ENCODE peak calls at places on chromosomes 12 and 14, in six cellular contexts. R, U, T, J, N and I are unnamed samples.

GRCh38 chr14:80003138-80003537 is 208.2 kb downstream of the DIO2 start:
- DNase-seq in R (peak; percentile 7), N (no peak), U (no peak), T (peak; percentile 79), J (no peak), I (no peak)

GRCh38 chr14:56131865-56132830 is 13.9 kb downstream of the PELI2 start:
- DNase-seq in J (no peak), U (no peak), T (no peak), R (no peak), N (no peak), I (no peak)

GRCh38 chr12:79934309-79935020 is 432 bp downstream of the PPP1R12A start:
- DNase-seq in J (no peak), U (peak; percentile 77), T (peak; percentile 17), R (peak; percentile 74), N (peak; percentile 28), I (peak; percentile 44)

GRCh38 chr12:1083086-1083887 is 92.3 kb downstream of the ERC1 start:
- DNase-seq in T (no peak), R (no peak), N (no peak), J (no peak), U (peak; percentile 17), I (no peak)

GRCh38 chr12:51403744-51404143 is 12.5 kb upstream of the GALNT6 start:
- DNase-seq in R (no peak), T (no peak), U (no peak), J (no peak), N (no peak), I (no peak)

GRCh38 chr14:89866458-89866857 is 88.1 kb downstream of the EFCAB11 start:
- DNase-seq in T (no peak), R (no peak), U (no peak), N (no peak), J (no peak), I (no peak)

GRCh38 chr12:484096-484495 is 24.4 kb downstream of the B4GALNT3 start:
- DNase-seq in T (no peak), R (no peak), N (no peak), U (no peak), J (no peak), I (no peak)

GRCh38 chr14:82604819-82605218 is 1071.2 kb upstream of the SEL1L start:
- DNase-seq in N (no peak), U (no peak), T (no peak), R (no peak), J (no peak), I (no peak)

GRCh38 chr12:102365365-102365764 is 115.0 kb downstream of the IGF1 start:
- DNase-seq in R (no peak), T (no peak), J (no peak), N (no peak), U (no peak), I (no peak)

GRCh38 chr12:61915420-61915819 is 344.8 kb upstream of the USP15 start:
- DNase-seq in U (no peak), T (peak; percentile 9), J (no peak), N (no peak), R (peak; percentile 8), I (no peak)
- TF ChIP-seq CTCF in U (no peak), T (no peak), J (no peak), N (no peak), R (no peak), I (no peak)

DNA sequence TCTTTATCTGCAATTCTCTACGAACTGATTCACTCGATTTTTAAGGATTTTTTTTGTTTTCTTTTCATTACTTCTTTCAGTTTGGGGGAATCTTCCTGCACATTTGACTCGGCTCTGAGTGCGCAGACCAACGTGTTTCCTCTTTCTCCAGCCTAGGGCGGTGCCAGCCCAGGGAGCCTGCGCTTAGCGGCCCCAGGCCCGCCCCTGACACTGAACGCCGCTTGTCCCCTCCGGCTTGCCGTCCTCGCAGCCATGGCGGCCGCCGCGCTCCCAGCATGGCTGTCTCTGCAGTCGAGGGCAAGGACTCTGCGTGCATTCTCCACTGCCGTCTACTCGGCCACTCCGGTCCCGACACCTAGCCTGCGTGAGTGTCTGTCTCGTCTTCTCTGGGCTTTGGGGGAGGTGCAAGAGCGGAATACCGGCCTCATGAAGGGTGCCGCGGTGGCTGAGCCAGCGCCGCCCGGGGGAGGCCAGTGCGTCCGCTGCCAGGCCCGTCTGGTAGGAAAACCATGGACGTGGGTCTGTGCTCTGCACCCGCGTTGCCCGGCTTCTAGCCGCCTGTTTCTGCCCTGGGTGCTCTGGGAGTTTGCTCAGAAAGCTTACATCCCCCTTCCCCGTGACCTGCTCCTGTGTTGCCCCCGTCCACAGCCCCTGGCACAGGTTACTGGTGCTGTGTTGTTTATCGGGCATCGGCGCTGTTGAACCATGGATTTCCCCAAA is at the start of gene MRPS35:
- DNase-seq in R (peak; percentile 95), N (peak; percentile 79), T (peak; percentile 72), U (peak; percentile 92), J (peak; percentile 75), I (peak; percentile 95)
- TF ChIP-seq CTCF in R (peak; percentile 9), N (no peak), T (peak; percentile 41), U (no peak), J (no peak), I (no peak)

GRCh38 chr12:7092229-7092985 is at the start of gene C1R:
- DNase-seq in T (peak; percentile 48), U (peak; percentile 58), J (no peak), N (peak; percentile 72), R (peak; percentile 84), I (peak; percentile 65)
- TF ChIP-seq CTCF in T (peak; percentile 86), U (peak; percentile 88), J (peak; percentile 92), N (peak; percentile 37), R (peak; percentile 93), I (peak; percentile 85)

GRCh38 chr14:73862480-73862879 is 10.8 kb downstream of the PTGR2 start:
- DNase-seq in U (no peak), J (no peak), T (no peak), N (no peak), R (no peak), I (no peak)

GRCh38 chr14:73865536-73866113 is 14.0 kb downstream of the PTGR2 start:
- DNase-seq in R (no peak), J (no peak), U (no peak), T (no peak), N (no peak), I (no peak)

GRCh38 chr14:73863209-73863608 is 11.6 kb downstream of the PTGR2 start:
- DNase-seq in N (no peak), J (no peak), R (no peak), T (no peak), U (no peak), I (no peak)

GRCh38 chr14:73861060-73861459 is 9.4 kb downstream of the PTGR2 start:
- DNase-seq in R (no peak), J (no peak), U (no peak), T (no peak), N (no peak), I (no peak)
- TF ChIP-seq CTCF in R (no peak), J (no peak), U (no peak), T (no peak), N (no peak), I (no peak)

GRCh38 chr12:71009414-71010142 is 89.0 kb upstream of the PTPRR start:
- DNase-seq in T (no peak), U (no peak), J (no peak), R (no peak), N (no peak), I (no peak)

GRCh38 chr12:71018682-71019081 is 98.1 kb upstream of the PTPRR start:
- DNase-seq in N (no peak), J (no peak), U (no peak), R (no peak), T (no peak), I (no peak)

GRCh38 chr12:71010143-71010479 is 89.6 kb upstream of the PTPRR start:
- DNase-seq in T (no peak), U (no peak), R (no peak), N (no peak), J (no peak), I (no peak)

GRCh38 chr12:71011261-71011660 is 90.7 kb upstream of the PTPRR start:
- DNase-seq in U (no peak), N (no peak), T (no peak), R (no peak), J (no peak), I (no peak)

GRCh38 chr12:71014180-71014785 is 93.7 kb upstream of the PTPRR start:
- DNase-seq in T (peak; percentile 5), U (peak; percentile 55), J (peak; percentile 21), R (peak; percentile 57), N (no peak), I (peak; percentile 24)
- TF ChIP-seq CTCF in T (peak; percentile 46), U (peak; percentile 54), J (peak; percentile 48), R (peak; percentile 62), N (no peak), I (peak; percentile 69)

DNA sequence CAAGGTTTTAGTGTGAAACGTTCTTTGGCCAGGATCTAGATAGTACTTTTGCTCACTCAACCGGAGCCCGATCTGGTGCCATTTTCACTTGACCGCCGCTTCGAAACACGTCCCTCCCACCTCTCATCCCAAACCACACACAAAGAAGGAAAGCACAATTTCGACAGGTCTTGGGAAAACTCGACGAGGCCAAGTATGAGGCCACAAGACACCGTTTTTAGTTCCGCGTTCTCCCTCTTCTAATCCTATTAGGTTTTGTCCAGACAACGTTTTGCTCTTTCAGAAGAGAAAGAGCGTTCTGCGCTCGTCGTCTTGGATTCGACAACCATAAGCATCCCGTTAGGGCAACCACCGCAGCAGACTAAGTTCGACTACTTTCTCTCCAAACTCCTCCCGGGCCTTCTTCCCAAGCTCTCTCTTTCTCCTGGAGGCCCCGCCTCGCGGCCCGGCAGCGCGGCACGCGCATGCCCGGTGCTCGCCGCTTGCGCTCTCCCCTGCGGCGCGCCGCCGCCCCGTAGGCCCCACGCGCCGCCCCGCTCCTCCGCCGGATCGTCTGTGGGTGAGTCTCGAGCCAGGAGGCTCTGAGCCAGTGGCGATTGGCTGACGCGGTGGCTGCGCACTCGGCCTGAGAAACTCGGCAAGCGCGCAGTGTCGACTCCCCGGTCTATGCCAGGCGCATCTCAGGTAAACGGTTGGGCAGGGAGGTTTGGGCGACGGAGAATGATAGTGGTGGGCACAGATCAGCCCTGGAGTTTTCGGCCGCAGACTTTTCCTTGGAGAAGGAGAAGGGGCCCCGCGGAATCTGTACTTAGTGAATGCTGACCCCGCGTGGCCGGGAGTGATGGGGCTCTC is at the start of gene MIPOL1:
- DNase-seq in T (peak; percentile 79), U (peak; percentile 89), R (peak; percentile 95), N (peak; percentile 33), J (peak; percentile 28), I (peak; percentile 85)
- TF ChIP-seq CTCF in T (peak; percentile 77), U (peak; percentile 40), R (peak; percentile 52), N (no peak), J (peak; percentile 26), I (no peak)

DNA sequence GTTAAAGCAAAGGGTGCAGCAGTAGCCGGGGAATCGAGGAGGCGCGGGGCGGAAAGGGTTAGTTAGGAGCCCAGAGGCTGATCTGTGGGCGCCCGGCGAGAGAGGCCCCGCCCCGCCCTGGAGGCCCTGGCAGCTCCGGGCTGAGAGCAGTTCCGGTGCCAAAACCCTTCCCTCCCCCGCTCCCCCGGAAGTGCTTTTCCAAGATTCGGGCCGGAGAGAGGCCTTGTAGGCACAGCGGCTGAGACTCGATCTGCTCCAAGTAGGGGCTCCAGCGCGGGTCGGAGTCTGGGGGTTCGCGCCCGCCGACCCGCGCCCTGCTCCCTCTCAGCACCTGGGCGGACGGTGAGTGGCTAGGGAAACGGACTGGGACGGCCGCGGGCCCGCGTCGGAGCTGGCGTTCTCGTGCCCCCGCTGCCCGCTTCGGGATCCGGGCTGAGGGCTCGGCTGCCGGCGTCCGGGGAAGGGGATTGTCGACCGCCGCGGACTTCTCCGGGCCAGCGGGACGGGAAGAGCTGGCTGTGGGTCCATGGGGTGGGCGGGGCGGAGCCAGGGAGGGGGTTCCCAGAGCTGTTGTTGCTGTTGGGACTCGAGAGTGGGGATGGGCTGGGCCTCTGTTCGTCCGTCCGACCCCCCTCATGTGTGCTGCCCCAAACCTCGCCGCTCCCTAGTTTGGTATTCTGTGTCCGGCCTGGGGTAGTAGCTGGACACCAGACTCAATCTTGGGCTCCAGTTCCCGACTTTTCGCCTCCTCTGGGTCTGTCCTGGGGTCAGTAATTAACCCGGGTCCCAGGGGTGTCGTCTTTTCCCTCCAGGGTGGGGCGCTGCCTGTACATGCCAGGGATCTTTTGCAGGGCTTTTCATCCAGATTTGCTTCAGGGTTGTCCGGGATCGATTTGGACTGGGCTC is at the start of gene FRS2:
- DNase-seq in J (peak; percentile 66), U (peak; percentile 95), R (peak; percentile 94), N (peak; percentile 60), T (peak; percentile 86), I (peak; percentile 95)
- TF ChIP-seq CTCF in J (peak; percentile 63), U (peak; percentile 37), R (peak; percentile 47), N (no peak), T (peak; percentile 77), I (peak; percentile 34)